ENCODE peak calls at places on chromosome 18, in five cellular contexts. One of them, this sample, is unnamed.

GRCh38 chr18:32301976-32302743 is 112.3 kb downstream of the MEP1B start:
- DNase-seq in lung: no peak
- DNase-seq in upper lobe of left lung: no peak
- DNase-seq in epithelial cell of proximal tubule: no peak
- DNase-seq in psoas muscle: no peak
- DNase-seq in this sample: no peak

GRCh38 chr18:73124165-73124564 is 256.4 kb upstream of the NETO1 start:
- DNase-seq in lung: no peak
- DNase-seq in epithelial cell of proximal tubule: no peak
- DNase-seq in psoas muscle: no peak
- DNase-seq in upper lobe of left lung: no peak
- DNase-seq in this sample: no peak

GRCh38 chr18:73121207-73121606 is 253.4 kb upstream of the NETO1 start:
- DNase-seq in epithelial cell of proximal tubule: no peak
- DNase-seq in psoas muscle: no peak
- DNase-seq in upper lobe of left lung: no peak
- DNase-seq in lung: no peak
- DNase-seq in this sample: no peak

GRCh38 chr18:42929857-42930256 is 185.6 kb downstream of the RIT2 start:
- DNase-seq in psoas muscle: no peak
- DNase-seq in lung: no peak
- DNase-seq in epithelial cell of proximal tubule: peak; percentile 23
- DNase-seq in upper lobe of left lung: no peak
- DNase-seq in this sample: no peak

GRCh38 chr18:41075212-41075611 is 879.8 kb upstream of the PIK3C3 start:
- DNase-seq in psoas muscle: no peak
- DNase-seq in epithelial cell of proximal tubule: no peak
- DNase-seq in lung: no peak
- DNase-seq in upper lobe of left lung: no peak
- DNase-seq in this sample: no peak

GRCh38 chr18:36536426-36536825 is 238.9 kb downstream of the FHOD3 start:
- DNase-seq in lung: no peak
- DNase-seq in upper lobe of left lung: no peak
- DNase-seq in psoas muscle: no peak
- DNase-seq in epithelial cell of proximal tubule: no peak
- DNase-seq in this sample: no peak

GRCh38 chr18:59143441-59143840 is 3.8 kb downstream of the SEC11C start:
- DNase-seq in psoas muscle: no peak
- DNase-seq in lung: no peak
- DNase-seq in epithelial cell of proximal tubule: no peak
- DNase-seq in upper lobe of left lung: no peak
- DNase-seq in this sample: no peak

GRCh38 chr18:65468881-65469280 is 281.9 kb upstream of the CDH7 start:
- DNase-seq in psoas muscle: no peak
- DNase-seq in lung: no peak
- DNase-seq in epithelial cell of proximal tubule: no peak
- DNase-seq in upper lobe of left lung: no peak
- DNase-seq in this sample: no peak

GRCh38 chr18:48407358-48407757 is 1.8 kb downstream of the ZBTB7C start:
- DNase-seq in lung: no peak
- DNase-seq in upper lobe of left lung: no peak
- DNase-seq in psoas muscle: no peak
- DNase-seq in epithelial cell of proximal tubule: no peak
- DNase-seq in this sample: no peak

GRCh38 chr18:10797882-10798281 is 272.1 kb downstream of the NAPG start:
- DNase-seq in epithelial cell of proximal tubule: no peak
- DNase-seq in upper lobe of left lung: no peak
- DNase-seq in psoas muscle: no peak
- DNase-seq in lung: no peak
- DNase-seq in this sample: no peak

DNA sequence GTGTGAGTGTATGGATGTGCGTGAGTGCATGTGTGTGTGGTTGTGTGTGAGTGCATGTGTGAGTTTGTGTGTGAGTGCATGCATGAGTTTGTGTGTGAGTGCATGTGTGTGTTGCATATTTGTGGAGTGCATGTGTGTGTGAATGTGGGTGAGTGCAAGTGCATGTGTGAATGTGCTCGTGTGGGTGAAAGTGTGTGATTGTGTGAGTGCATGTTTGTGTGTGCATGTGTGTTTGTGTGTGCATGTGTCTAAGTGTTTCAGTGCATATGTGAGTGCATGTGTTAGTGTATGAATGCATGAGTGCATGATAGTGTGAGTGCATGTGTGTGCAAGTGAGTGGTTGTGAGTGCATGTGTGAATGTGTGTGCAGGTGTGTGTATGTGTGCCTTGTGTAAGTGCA is 343.4 kb upstream of the SALL3 start:
- DNase-seq in lung: no peak
- DNase-seq in upper lobe of left lung: no peak
- DNase-seq in epithelial cell of proximal tubule: no peak
- DNase-seq in psoas muscle: no peak
- DNase-seq in this sample: no peak
- H3K4me3 ChIP-seq in lung: no peak overlapping the region
- H3K4me3 ChIP-seq in upper lobe of left lung: no peak overlapping the region
- H3K4me3 ChIP-seq in epithelial cell of proximal tubule: no peak overlapping the region
- H3K4me3 ChIP-seq in psoas muscle: no peak overlapping the region
- H3K4me3 ChIP-seq in this sample: no peak overlapping the region

GRCh38 chr18:62505669-62506494 is 16.9 kb upstream of the ZCCHC2 start:
- DNase-seq in lung: no peak
- DNase-seq in upper lobe of left lung: no peak
- DNase-seq in epithelial cell of proximal tubule: no peak
- DNase-seq in psoas muscle: no peak
- DNase-seq in this sample: no peak
- H3K4me3 ChIP-seq in lung: peak overlapping the region; percentile 30
- H3K4me3 ChIP-seq in upper lobe of left lung: peak overlapping the region; percentile 57
- H3K4me3 ChIP-seq in epithelial cell of proximal tubule: peak overlapping the region; percentile 56
- H3K4me3 ChIP-seq in psoas muscle: peak overlapping the region; percentile 61
- H3K4me3 ChIP-seq in this sample: peak overlapping the region; percentile 56

DNA sequence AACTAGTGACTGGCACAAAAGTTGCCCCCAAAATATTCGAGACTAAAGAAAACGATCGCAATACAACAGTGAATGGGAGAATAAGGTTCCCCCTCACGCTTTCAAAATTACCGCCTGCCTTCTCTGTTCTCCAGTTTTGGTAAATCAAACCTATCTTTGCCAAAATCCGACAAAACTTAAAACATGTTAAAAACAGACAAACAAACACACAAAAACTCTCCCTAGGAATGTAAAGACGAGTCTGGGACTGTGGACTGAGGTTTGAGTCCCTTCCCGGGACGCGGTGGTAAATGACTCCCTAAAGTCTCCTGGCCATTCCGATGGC is 435 bp upstream of the IMPACT start:
- DNase-seq in epithelial cell of proximal tubule: no peak
- DNase-seq in lung: no peak
- DNase-seq in upper lobe of left lung: no peak
- DNase-seq in psoas muscle: no peak
- DNase-seq in this sample: no peak
- H3K4me3 ChIP-seq in epithelial cell of proximal tubule: peak overlapping the region; percentile 79
- H3K4me3 ChIP-seq in lung: peak overlapping the region; percentile 92
- H3K4me3 ChIP-seq in upper lobe of left lung: peak overlapping the region; percentile 84
- H3K4me3 ChIP-seq in psoas muscle: peak overlapping the region; percentile 96
- H3K4me3 ChIP-seq in this sample: peak overlapping the region; percentile 68

GRCh38 chr18:57798713-57799373 is 4.3 kb downstream of the ATP8B1 start:
- DNase-seq in lung: no peak
- DNase-seq in upper lobe of left lung: no peak
- DNase-seq in psoas muscle: no peak
- DNase-seq in epithelial cell of proximal tubule: no peak
- DNase-seq in this sample: no peak
- H3K4me3 ChIP-seq in lung: no peak overlapping the region
- H3K4me3 ChIP-seq in upper lobe of left lung: no peak overlapping the region
- H3K4me3 ChIP-seq in psoas muscle: no peak overlapping the region
- H3K4me3 ChIP-seq in epithelial cell of proximal tubule: no peak overlapping the region
- H3K4me3 ChIP-seq in this sample: no peak overlapping the region

GRCh38 chr18:76445741-76446232 is 49.3 kb downstream of the ZNF516 start:
- DNase-seq in lung: no peak
- DNase-seq in upper lobe of left lung: peak; percentile 49
- DNase-seq in epithelial cell of proximal tubule: no peak
- DNase-seq in psoas muscle: no peak
- DNase-seq in this sample: no peak
- H3K4me3 ChIP-seq in lung: no peak overlapping the region
- H3K4me3 ChIP-seq in upper lobe of left lung: no peak overlapping the region
- H3K4me3 ChIP-seq in epithelial cell of proximal tubule: no peak overlapping the region
- H3K4me3 ChIP-seq in psoas muscle: no peak overlapping the region
- H3K4me3 ChIP-seq in this sample: no peak overlapping the region

This sample was measured in right cardiac atrium.